ENCODE peak calls at places on chromosome 6, in seven cellular contexts. Q is NCI-H2171; U is hypothalamus; B is RWPE1; T is GM04503; Y is kidney glomerular epithelial cell; C is stimulated activated CD4-positive, alpha-beta T cell treated with anti-CD3 and anti-CD28 coated beads, Interleukin-2, amount 100 ng/mL, for 48 hours. O is an unnamed sample.
A peak's percentile ranks its signal among the peaks of the same experiment; 100 is the strongest.

GRCh38 chr6:132414332-132414731 is 13.1 kb upstream of the MOXD1 start:
- DNase-seq in Q (no peak), U (no peak), B (no peak), T (no peak), Y (no peak), C (no peak), O (no peak)

GRCh38 chr6:104617541-104618072 is 242.1 kb downstream of the HACE1 start:
- DNase-seq in Q (no peak), U (no peak), B (no peak), T (no peak), Y (no peak), C (no peak), O (no peak)

GRCh38 chr6:19892250-19892649 is 55.1 kb downstream of the ID4 start:
- DNase-seq in Q (peak; percentile 79), U (no peak), B (peak; percentile 89), T (no peak), Y (peak; percentile 16), C (no peak), O (no peak)

GRCh38 chr6:42099340-42100028 is 42.9 kb downstream of the C6orf132 start:
- DNase-seq in Q (no peak), U (no peak), B (peak; percentile 89), T (no peak), Y (no peak), C (no peak), O (no peak)

GRCh38 chr6:61886608-61887259 is 399.3 kb downstream of the KHDRBS2 start:
- DNase-seq in Q (no peak), U (no peak), B (no peak), T (no peak), Y (no peak), C (no peak), O (peak; percentile 7)

GRCh38 chr6:133945158-133945557 is 7.9 kb upstream of the TBPL1 start:
- DNase-seq in Q (peak; percentile 5), U (no peak), B (no peak), T (no peak), Y (no peak), C (no peak), O (no peak)

GRCh38 chr6:30730611-30731435 is 10.7 kb downstream of the TUBB start:
- DNase-seq in Q (peak; percentile 86), U (peak; percentile 18), B (peak; percentile 90), T (no peak), Y (peak; percentile 72), C (peak; percentile 77), O (peak; percentile 86)

GRCh38 chr6:43883698-43884659 is 114.0 kb downstream of the VEGFA start:
- DNase-seq in Q (no peak), U (no peak), B (no peak), T (no peak), Y (no peak), C (no peak), O (peak; percentile 22)

GRCh38 chr6:144481527-144481926 is 196.4 kb downstream of the UTRN start:
- DNase-seq in Q (no peak), U (no peak), B (no peak), T (no peak), Y (no peak), C (no peak), O (no peak)

GRCh38 chr6:93972791-93973190 is 553.4 kb upstream of the EPHA7 start:
- DNase-seq in Q (no peak), U (no peak), B (no peak), T (no peak), Y (no peak), C (no peak), O (no peak)

GRCh38 chr6:75563032-75563431 is 38.6 kb upstream of the SENP6 start:
- DNase-seq in Q (peak; percentile 11), U (no peak), B (no peak), T (no peak), Y (peak; percentile 4), C (no peak), O (peak; percentile 13)

GRCh38 chr6:20631525-20631924 is 97.3 kb downstream of the CDKAL1 start:
- DNase-seq in Q (no peak), U (no peak), B (no peak), T (no peak), Y (no peak), C (no peak), O (no peak)

GRCh38 chr6:118668761-118669411 is 17.5 kb upstream of the CEP85L start:
- DNase-seq in Q (peak; percentile 64), U (no peak), B (no peak), T (no peak), Y (peak; percentile 63), C (no peak), O (peak; percentile 64)

GRCh38 chr6:109008951-109009760 is 85.5 kb downstream of the SESN1 start:
- DNase-seq in Q (peak; percentile 91), U (peak; percentile 87), B (peak; percentile 83), T (peak; percentile 22), Y (peak; percentile 90), C (peak; percentile 85), O (peak; percentile 56)

GRCh38 chr6:134000443-134000842 is 47.4 kb downstream of the TBPL1 start:
- DNase-seq in Q (no peak), U (no peak), B (peak; percentile 64), T (no peak), Y (no peak), C (no peak), O (no peak)

GRCh38 chr6:16850332-16851022 is 89.2 kb upstream of the ATXN1 start:
- DNase-seq in Q (no peak), U (no peak), B (no peak), T (no peak), Y (no peak), C (no peak), O (peak; percentile 78)

GRCh38 chr6:160733045-160733646 is 31.1 kb downstream of the PLG start:
- DNase-seq in Q (peak; percentile 30), U (no peak), B (peak; percentile 56), T (peak; percentile 3), Y (peak; percentile 43), C (peak; percentile 3), O (peak; percentile 70)

GRCh38 chr6:89689732-89690131 is 51.2 kb upstream of the LYRM2 start:
- DNase-seq in Q (no peak), U (peak; percentile 31), B (no peak), T (no peak), Y (no peak), C (no peak), O (no peak)

GRCh38 chr6:110329348-110329728 is 28.8 kb downstream of the METTL24 start:
- DNase-seq in Q (no peak), U (no peak), B (no peak), T (no peak), Y (no peak), C (no peak), O (no peak)

GRCh38 chr6:134029495-134030455 is 22.6 kb downstream of the SLC2A12 start:
- DNase-seq in Q (no peak), U (no peak), B (no peak), T (no peak), Y (peak; percentile 20), C (no peak), O (no peak)

GRCh38 chr6:147131728-147132127 is 72.5 kb upstream of the STXBP5 start:
- DNase-seq in Q (no peak), U (no peak), B (no peak), T (no peak), Y (peak; percentile 17), C (no peak), O (no peak)

GRCh38 chr6:56752009-56752408 is 109.3 kb upstream of the DST start:
- DNase-seq in Q (no peak), U (no peak), B (no peak), T (no peak), Y (no peak), C (no peak), O (no peak)

GRCh38 chr6:8983202-8983688 is 547.9 kb upstream of the SLC35B3 start:
- DNase-seq in Q (peak; percentile 13), U (no peak), B (peak; percentile 73), T (peak; percentile 3), Y (peak; percentile 59), C (peak; percentile 44), O (peak; percentile 78)

GRCh38 chr6:30683137-30683979 is 3.1 kb downstream of the PPP1R18 start:
- DNase-seq in Q (no peak), U (no peak), B (no peak), T (no peak), Y (no peak), C (no peak), O (no peak)

GRCh38 chr6:125201961-125202729 is 48.6 kb downstream of the TPD52L1 start:
- DNase-seq in Q (no peak), U (no peak), B (peak; percentile 77), T (peak; percentile 25), Y (peak; percentile 92), C (no peak), O (no peak)

GRCh38 chr6:140264451-140264850 is 890.0 kb upstream of the CITED2 start:
- DNase-seq in Q (no peak), U (no peak), B (no peak), T (no peak), Y (no peak), C (no peak), O (no peak)

GRCh38 chr6:112701201-112701600 is 354.1 kb downstream of the RFPL4B start:
- DNase-seq in Q (peak; percentile 90), U (no peak), B (no peak), T (no peak), Y (no peak), C (no peak), O (peak; percentile 83)

GRCh38 chr6:47376930-47377329 is 67.2 kb upstream of the TNFRSF21 start:
- DNase-seq in Q (no peak), U (no peak), B (no peak), T (no peak), Y (no peak), C (no peak), O (peak; percentile 84)

GRCh38 chr6:157597461-157598312 is 216.7 kb downstream of the ZDHHC14 start:
- DNase-seq in Q (no peak), U (peak; percentile 15), B (peak; percentile 39), T (no peak), Y (peak; percentile 9), C (peak; percentile 16), O (no peak)

GRCh38 chr6:116840091-116840490 is 11.2 kb upstream of the GPRC6A start:
- DNase-seq in Q (no peak), U (no peak), B (peak; percentile 13), T (no peak), Y (peak; percentile 54), C (no peak), O (no peak)

GRCh38 chr6:2659882-2660281 is 90.8 kb downstream of the MYLK4 start:
- DNase-seq in Q (no peak), U (no peak), B (peak; percentile 54), T (no peak), Y (peak; percentile 37), C (no peak), O (no peak)